ENCODE peak calls at places on chromosomes 13 and 19, in six cellular contexts. J is suprapubic skin, O is adrenal gland, M is esophagus squamous epithelium, C is uterus, S is breast epithelium. P is an unnamed sample.
A peak's percentile ranks its signal among the peaks of the same experiment; 100 is the strongest.

GRCh38 chr13:38002596-38002995 is 133.0 kb upstream of the TRPC4 start:
- DNase-seq in M (no peak), S (no peak), O (no peak), C (no peak), J (no peak), P (no peak)

GRCh38 chr13:26442541-26442940 is 114.9 kb upstream of the WASF3 start:
- DNase-seq in C (no peak), O (no peak), J (no peak), S (no peak), M (no peak), P (no peak)

GRCh38 chr19:34578173-34578572 is 96.6 kb downstream of the WTIP start:
- DNase-seq in O (no peak), J (no peak), C (no peak), S (no peak), M (no peak), P (peak; percentile 74)

GRCh38 chr13:33312150-33312908 is 26.8 kb upstream of the STARD13 start:
- DNase-seq in O (no peak), C (no peak), S (no peak), M (no peak), J (no peak), P (no peak)

GRCh38 chr13:91133941-91134772 is 213.3 kb upstream of the MIR17HG start:
- DNase-seq in O (peak; percentile 45), S (peak; percentile 37), J (no peak), C (no peak), M (no peak), P (no peak)

GRCh38 chr19:38318595-38319142 is 976 bp upstream of the KCNK6 start:
- DNase-seq in O (no peak), S (no peak), M (no peak), J (no peak), C (peak; percentile 33), P (no peak)

GRCh38 chr19:57302020-57302465 is 18.2 kb upstream of the ZNF543 start:
- DNase-seq in C (no peak), S (peak; percentile 78), M (no peak), J (no peak), O (peak; percentile 69), P (no peak)

GRCh38 chr13:99131410-99131809 is 69.2 kb upstream of the UBAC2 start:
- DNase-seq in M (no peak), O (no peak), C (no peak), S (no peak), J (no peak), P (no peak)

GRCh38 chr19:41261474-41262190 is 2.5 kb upstream of the HNRNPUL1 start:
- DNase-seq in C (no peak), S (no peak), M (no peak), J (no peak), O (no peak), P (no peak)

GRCh38 chr19:41263850-41264580 is at the start of gene HNRNPUL1:
- DNase-seq in S (peak; percentile 100), O (peak; percentile 99), M (peak; percentile 100), C (peak; percentile 99), J (peak; percentile 100), P (peak; percentile 100)

GRCh38 chr19:41263042-41263849 is 926 bp upstream of the HNRNPUL1 start:
- DNase-seq in S (peak; percentile 71), O (peak; percentile 73), M (no peak), J (peak; percentile 84), C (peak; percentile 61), P (peak; percentile 95)

GRCh38 chr19:41265376-41266153 is 1.4 kb downstream of the HNRNPUL1 start:
- DNase-seq in O (peak; percentile 33), C (no peak), J (no peak), M (no peak), S (no peak), P (no peak)

DNA sequence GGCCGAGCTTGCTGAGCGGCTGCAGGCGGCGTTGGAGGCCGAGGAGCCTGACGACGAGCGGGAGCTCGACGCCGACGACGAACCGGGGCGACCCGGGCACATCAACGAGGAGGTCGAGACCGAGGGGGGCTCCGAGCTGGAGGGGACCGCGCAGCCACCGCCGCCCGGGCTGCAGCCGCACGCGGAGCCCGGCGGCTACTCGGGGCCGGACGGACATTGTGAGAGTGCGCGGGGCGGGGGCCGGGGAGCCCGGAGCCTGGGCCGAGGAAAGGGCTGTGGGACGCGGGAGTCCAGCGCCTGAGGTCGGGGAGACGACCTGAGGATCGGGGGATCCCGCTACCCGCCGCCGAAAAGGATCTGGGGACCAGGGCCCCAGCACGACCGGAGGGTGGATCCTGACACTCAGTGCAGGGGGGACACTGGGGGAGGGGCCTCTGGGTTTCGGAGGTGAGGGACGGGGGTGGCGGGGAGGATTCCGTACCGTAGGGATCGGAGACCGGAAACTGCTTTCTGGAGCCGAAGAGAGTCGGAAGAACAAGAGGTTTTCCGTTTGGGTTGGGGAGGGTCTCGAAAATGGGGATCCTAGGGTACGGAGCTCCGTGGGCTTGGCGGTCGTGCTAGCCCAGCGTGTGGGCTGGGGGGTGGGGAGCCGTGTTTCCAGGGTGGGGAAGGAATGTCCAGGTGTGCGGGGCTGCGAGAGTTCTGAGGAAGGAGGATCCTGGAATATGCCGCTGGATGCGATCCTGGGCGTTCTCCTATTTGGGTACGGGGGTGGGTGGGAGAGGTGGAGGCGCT is 606 bp downstream of the HNRNPUL1 start:
- DNase-seq in S (peak; percentile 54), M (no peak), J (peak; percentile 83), C (peak; percentile 47), O (peak; percentile 68), P (no peak)
- TF ChIP-seq POLR2A in S (no peak), M (no peak), J (no peak), C (no peak), O (no peak), P (no peak)

DNA sequence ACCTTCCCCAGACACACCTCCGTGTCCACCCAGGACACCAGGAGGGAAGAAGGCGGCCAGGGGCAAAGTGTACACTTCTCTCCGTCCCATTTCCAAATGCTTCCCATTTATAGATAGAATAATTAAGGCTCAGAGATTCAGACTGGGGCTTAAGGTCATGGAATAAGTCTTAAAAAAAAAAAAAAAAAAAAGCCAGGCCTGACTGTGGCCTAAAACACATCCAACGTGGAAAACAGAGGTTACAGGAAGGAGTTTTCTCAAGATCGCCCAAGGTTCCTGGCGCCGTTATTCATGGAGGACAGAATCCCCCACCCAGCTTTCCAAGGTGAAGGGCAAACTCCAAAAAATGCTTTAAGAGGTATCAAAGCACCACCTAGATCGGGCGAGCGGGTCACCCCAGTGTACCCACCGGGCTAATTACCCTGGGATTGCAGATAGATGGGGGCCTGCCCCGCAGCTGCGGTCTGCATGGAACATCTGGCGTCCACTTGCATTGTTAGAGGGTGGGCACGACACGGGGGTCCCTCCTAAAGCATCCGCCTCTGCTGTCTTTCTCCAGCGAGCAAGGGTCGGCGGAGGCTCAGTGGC is 36.1 kb upstream of the NANOS3 start:
- DNase-seq in O (no peak), C (no peak), M (no peak), S (no peak), J (peak; percentile 78), P (no peak)
- H3K4me1 ChIP-seq in O (peaks cover 60% of the 10 kb centered on the region), C (peaks cover 4% of the 10 kb centered on the region), M (peaks cover 56% of the 10 kb centered on the region), S (peaks cover 31% of the 10 kb centered on the region), J (peaks cover 72% of the 10 kb centered on the region), P (peaks cover 78% of the 10 kb centered on the region)

GRCh38 chr19:35931161-35931873 is 4.9 kb upstream of the LRFN3 start:
- DNase-seq in S (peak; percentile 99), M (peak; percentile 97), C (peak; percentile 99), O (peak; percentile 99), J (peak; percentile 99), P (peak; percentile 100)
- TF ChIP-seq POLR2A in S (peak; percentile 46), M (no peak), C (peak; percentile 71), O (peak; percentile 85), J (peak; percentile 22), P (no peak)

DNA sequence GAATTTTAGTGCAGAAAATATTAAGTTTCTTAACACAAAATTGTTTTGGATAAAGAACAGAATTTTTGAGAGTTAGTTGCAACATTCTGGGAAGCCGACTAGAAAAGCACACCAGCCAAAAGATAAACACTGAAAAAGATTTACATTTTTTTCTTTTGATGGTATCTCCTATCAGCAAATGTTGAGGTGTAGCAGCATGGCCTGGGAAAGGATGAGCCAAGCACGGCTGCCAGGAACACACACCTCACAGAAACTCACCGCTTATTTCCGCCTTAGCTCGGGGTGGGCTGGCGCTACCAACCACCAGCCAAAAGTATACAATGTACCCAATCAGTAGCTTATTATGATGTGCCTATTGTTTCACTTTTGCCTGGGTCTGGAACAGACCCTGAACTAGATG is 134.7 kb downstream of the MIPEP start:
- DNase-seq in J (no peak), S (no peak), O (no peak), M (no peak), C (no peak), P (no peak)
- H3K4me1 ChIP-seq in J (peaks cover 14% of the 10 kb centered on the region), S (no peaks in the 10 kb centered on the region), O (no peaks in the 10 kb centered on the region), M (peaks cover 24% of the 10 kb centered on the region), C (no peaks in the 10 kb centered on the region), P (peaks cover 3% of the 10 kb centered on the region)

DNA sequence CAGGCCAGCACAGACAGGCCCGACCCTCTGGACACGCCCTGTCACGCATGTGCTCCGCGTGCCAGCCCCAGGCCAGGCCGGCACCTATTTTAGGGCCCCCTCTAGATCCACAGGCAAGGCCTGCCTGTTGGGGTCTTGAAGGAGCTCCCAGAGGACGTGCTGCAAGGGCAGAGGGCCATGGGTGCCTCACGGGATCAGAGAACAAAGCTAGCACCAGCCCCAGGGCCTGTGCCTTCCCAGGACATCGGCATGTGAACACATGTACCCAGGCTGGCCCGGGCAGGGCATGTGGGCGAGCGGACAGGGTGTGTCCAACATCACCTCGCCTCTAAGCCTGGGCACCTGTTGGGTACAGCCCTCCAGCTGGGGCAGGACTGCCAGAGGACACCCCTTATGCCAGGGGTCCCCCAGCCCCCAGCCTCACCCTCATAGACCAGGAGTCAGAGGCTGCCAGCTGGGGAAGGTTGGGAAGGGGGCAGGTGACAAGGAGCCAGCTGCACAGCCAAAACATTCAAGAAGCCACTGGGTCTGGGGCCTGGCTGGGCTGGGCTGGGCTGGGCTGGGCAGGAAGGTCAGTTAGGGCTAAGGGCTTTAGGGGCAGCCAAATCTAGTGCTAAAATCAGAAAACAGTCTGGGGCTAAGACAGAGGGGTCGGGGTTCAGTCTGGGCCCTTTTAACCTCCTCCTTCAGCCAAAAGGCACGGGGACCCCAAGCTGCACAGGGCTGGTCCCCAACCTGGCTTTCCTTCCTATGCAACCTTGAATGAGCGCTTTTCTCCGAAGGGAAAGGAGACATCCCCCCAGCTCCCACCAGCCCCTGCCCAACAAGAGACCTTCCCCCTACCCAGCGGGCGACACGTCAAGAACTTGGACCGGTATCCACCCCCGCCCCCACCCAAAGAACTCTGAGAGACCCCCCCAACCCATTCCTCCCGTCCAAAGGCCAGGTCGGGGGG is 35.3 kb upstream of the NANOS3 start:
- DNase-seq in O (peak; percentile 52), S (peak; percentile 91), J (peak; percentile 88), M (no peak), C (no peak), P (no peak)
- TF ChIP-seq POLR2A in O (no peak), S (peak; percentile 35), J (peak; percentile 36), M (no peak), C (no peak), P (peak; percentile 38)

GRCh38 chr19:4062576-4063368 is 3.9 kb downstream of the ZBTB7A start:
- DNase-seq in S (no peak), O (no peak), M (no peak), C (no peak), J (no peak), P (no peak)
- H3K4me1 ChIP-seq in S (peaks cover 46% of the 10 kb centered on the region), O (peaks cover 67% of the 10 kb centered on the region), M (peaks cover 61% of the 10 kb centered on the region), C (peaks cover 11% of the 10 kb centered on the region), J (peaks cover 69% of the 10 kb centered on the region), P (peaks cover 69% of the 10 kb centered on the region)